ENCODE peak calls at places on chromosomes 2 and 18, in five cellular contexts. H is heart left ventricle, A is endothelial cell of umbilical vein, Q is spleen, I is tibial nerve. Z is an unnamed sample.

GRCh38 chr2:105746177-105747080 is 1.7 kb downstream of the NCK2 start:
- DNase-seq in H (peak), Q (peak), I (peak), A (no peak), Z (peak)

GRCh38 chr2:25966531-25967265 is 15.6 kb downstream of the KIF3C start:
- DNase-seq in H (no peak), A (no peak), I (no peak), Q (no peak), Z (no peak)

GRCh38 chr2:42488297-42488696 is 5.5 kb downstream of the KCNG3 start:
- DNase-seq in H (no peak), I (no peak), Q (no peak), A (no peak), Z (no peak)

GRCh38 chr2:84459944-84460429 is 907 bp upstream of the SUCLG1 start:
- DNase-seq in A (no peak), I (no peak), H (no peak), Q (no peak), Z (no peak)

GRCh38 chr2:240184656-240185055 is 44.2 kb upstream of the OTOS start:
- DNase-seq in A (no peak), I (no peak), Q (peak), H (no peak), Z (no peak)

GRCh38 chr18:8673276-8674209 is 31.8 kb upstream of the MTCL1 start:
- DNase-seq in A (no peak), I (no peak), H (no peak), Q (no peak), Z (no peak)

GRCh38 chr18:39675358-39675757 is 2109.8 kb upstream of the CELF4 start:
- DNase-seq in Q (no peak), H (no peak), A (no peak), I (no peak), Z (no peak)

GRCh38 chr2:229243880-229244560 is 27.1 kb downstream of the PID1 start:
- DNase-seq in A (no peak), H (no peak), Q (no peak), I (no peak), Z (no peak)

GRCh38 chr2:229445013-229445412 is 173.9 kb upstream of the PID1 start:
- DNase-seq in I (peak), Q (no peak), A (peak), H (peak), Z (peak)

GRCh38 chr18:45588284-45588683 is 27.0 kb upstream of the SLC14A2 start:
- DNase-seq in A (no peak), H (no peak), Q (no peak), I (no peak), Z (no peak)

GRCh38 chr2:191202209-191202721 is 42.9 kb upstream of the MYO1B start:
- DNase-seq in Q (no peak), I (no peak), H (no peak), A (no peak), Z (no peak)

GRCh38 chr2:46377287-46377605 is 80.0 kb downstream of the EPAS1 start:
- DNase-seq in Q (no peak), I (no peak), A (no peak), H (peak), Z (no peak)

GRCh38 chr2:136034629-136035028 is 49.2 kb upstream of the DARS1 start:
- DNase-seq in A (no peak), H (no peak), Q (no peak), I (no peak), Z (no peak)

GRCh38 chr18:21513292-21513691 is 87.2 kb downstream of the ESCO1 start:
- DNase-seq in H (no peak), I (no peak), Q (no peak), A (no peak), Z (no peak)

GRCh38 chr2:69100220-69100723 is 87.3 kb downstream of the ANTXR1 start:
- DNase-seq in A (no peak), I (no peak), H (peak), Q (no peak), Z (peak)

GRCh38 chr2:10482979-10483378 is 34.9 kb upstream of the ODC1 start:
- DNase-seq in Q (no peak), A (no peak), H (no peak), I (no peak), Z (no peak)

GRCh38 chr2:133581027-133581760 is 12.9 kb upstream of the NCKAP5 start:
- DNase-seq in H (no peak), I (no peak), Q (no peak), A (peak), Z (no peak)

GRCh38 chr18:56575819-56576663 is 62.4 kb downstream of the TXNL1 start:
- DNase-seq in Q (no peak), H (no peak), A (peak), I (no peak), Z (no peak)

GRCh38 chr2:66929632-66930385 is 467.3 kb upstream of the ETAA1 start:
- DNase-seq in H (peak), Q (peak), I (no peak), A (peak), Z (peak)

GRCh38 chr18:5630057-5630765 is 86.4 kb upstream of the EPB41L3 start:
- DNase-seq in I (peak), H (peak), A (peak), Q (peak), Z (peak)

GRCh38 chr18:34837769-34838194 is 127.7 kb downstream of the DTNA start:
- DNase-seq in H (peak), I (no peak), A (no peak), Q (no peak), Z (no peak)

GRCh38 chr18:59056706-59057492 is 82.8 kb upstream of the SEC11C start:
- DNase-seq in H (peak), A (peak), I (peak), Q (peak), Z (no peak)

GRCh38 chr18:37532917-37533316 is 32.7 kb downstream of the CELF4 start:
- DNase-seq in A (no peak), Q (no peak), H (no peak), I (no peak), Z (no peak)

GRCh38 chr2:108632748-108633147 is 86.5 kb upstream of the RANBP2 start:
- DNase-seq in Q (no peak), H (no peak), A (no peak), I (no peak), Z (no peak)

GRCh38 chr18:75350440-75350839 is 77.1 kb downstream of the SMIM21 start:
- DNase-seq in Q (no peak), I (no peak), A (no peak), H (no peak), Z (no peak)

GRCh38 chr2:225120175-225120574 is 77.9 kb upstream of the DOCK10 start:
- DNase-seq in A (no peak), Q (no peak), I (no peak), H (no peak), Z (no peak)

GRCh38 chr2:113762377-113763118 is 6.1 kb upstream of the SLC35F5 start:
- DNase-seq in A (peak), H (no peak), I (no peak), Q (no peak), Z (no peak)

GRCh38 chr2:200673191-200673590 is 87.4 kb downstream of the AOX1 start:
- DNase-seq in Q (no peak), I (no peak), H (no peak), A (no peak), Z (no peak)

GRCh38 chr2:182173944-182174622 is 188.4 kb downstream of the PPP1R1C start:
- DNase-seq in A (no peak), Q (no peak), I (no peak), H (no peak), Z (no peak)

GRCh38 chr2:234981197-234982095 is 29.6 kb downstream of the SH3BP4 start:
- DNase-seq in A (peak), Q (no peak), I (peak), H (peak), Z (peak)
- TF ChIP-seq POLR2A in A (peak), Q (no peak), I (no peak), H (no peak), Z (no peak)

GRCh38 chr2:17540813-17541513 is 467 bp downstream of the VSNL1 start:
- DNase-seq in H (no peak), A (peak), I (no peak), Q (no peak), Z (no peak)

GRCh38 chr2:17539993-17540812 is at the start of gene VSNL1:
- DNase-seq in A (peak), H (peak), Q (peak), I (peak), Z (peak)

GRCh38 chr2:17538022-17538843 is 2.3 kb upstream of the VSNL1 start:
- DNase-seq in Q (no peak), H (peak), A (peak), I (no peak), Z (no peak)

GRCh38 chr2:17538844-17539554 is 1.5 kb upstream of the VSNL1 start:
- DNase-seq in A (peak), I (no peak), Q (no peak), H (peak), Z (peak)

DNA sequence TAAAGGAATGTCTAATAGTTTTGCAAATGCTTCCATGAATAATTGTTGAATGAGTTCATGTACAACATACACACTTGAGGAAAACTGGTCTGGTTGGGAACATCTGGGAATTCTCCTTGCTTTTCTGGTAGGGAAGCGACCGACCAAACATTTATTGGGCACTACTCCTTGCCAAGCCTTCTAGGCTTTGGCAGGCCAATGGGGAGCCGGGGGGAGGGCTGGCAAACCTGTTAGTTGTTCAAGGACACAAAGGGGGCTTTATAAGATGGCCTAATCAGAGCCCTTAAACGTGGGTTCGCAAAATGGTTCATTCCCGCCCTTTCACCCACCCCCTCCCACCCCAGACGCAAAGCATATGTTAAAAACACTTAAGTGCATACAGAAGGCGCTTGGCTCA is 902 bp upstream of the VSNL1 start:
- DNase-seq in Q (no peak), H (peak), I (no peak), A (no peak), Z (no peak)
- H3K4me3 ChIP-seq in Q (peak), H (peak), I (peak), A (no peak), Z (no peak)

GRCh38 chr2:1848599-1848995 is 104.3 kb upstream of the PXDN start:
- DNase-seq in Q (no peak), I (no peak), H (no peak), A (no peak), Z (no peak)

GRCh38 chr2:1847846-1848598 is 103.7 kb upstream of the PXDN start:
- DNase-seq in A (no peak), Q (no peak), I (no peak), H (no peak), Z (no peak)

GRCh38 chr2:1849450-1849849 is 105.1 kb upstream of the PXDN start:
- DNase-seq in A (no peak), H (no peak), Q (no peak), I (no peak), Z (no peak)

GRCh38 chr2:1843646-1844045 is 99.3 kb upstream of the PXDN start:
- DNase-seq in I (no peak), Q (no peak), H (no peak), A (no peak), Z (no peak)

GRCh38 chr2:1846046-1847015 is 102.0 kb upstream of the PXDN start:
- DNase-seq in Q (no peak), A (no peak), I (no peak), H (no peak), Z (no peak)
- TF ChIP-seq CTCF in Q (no peak), A (no peak), I (no peak), H (no peak), Z (no peak)

GRCh38 chr2:85595378-85596232 is at the start of gene RNF181:
- DNase-seq in H (peak), Q (peak), I (peak), A (peak), Z (peak)
- TF ChIP-seq POLR2A in H (peak), Q (peak), I (peak), A (peak), Z (no peak)

GRCh38 chr2:230721712-230722111 is 9.1 kb downstream of the CAB39 start:
- DNase-seq in A (no peak), I (no peak), H (no peak), Q (no peak), Z (no peak)
- H3K4me3 ChIP-seq in A (no peak), I (no peak), H (no peak), Q (no peak), Z (no peak)

GRCh38 chr18:67596003-67596402 is 79.5 kb upstream of the DSEL start:
- DNase-seq in I (no peak), H (no peak), Q (no peak), A (no peak), Z (no peak)

GRCh38 chr18:67586101-67586500 is 69.6 kb upstream of the DSEL start:
- DNase-seq in I (no peak), H (no peak), Q (no peak), A (no peak), Z (no peak)

GRCh38 chr18:67589325-67589724 is 72.8 kb upstream of the DSEL start:
- DNase-seq in Q (no peak), A (peak), H (no peak), I (no peak), Z (no peak)

GRCh38 chr18:67590571-67591141 is 74.1 kb upstream of the DSEL start:
- DNase-seq in I (no peak), A (peak), H (no peak), Q (no peak), Z (no peak)
- TF ChIP-seq CTCF in I (no peak), A (no peak), H (peak), Q (no peak), Z (no peak)

DNA sequence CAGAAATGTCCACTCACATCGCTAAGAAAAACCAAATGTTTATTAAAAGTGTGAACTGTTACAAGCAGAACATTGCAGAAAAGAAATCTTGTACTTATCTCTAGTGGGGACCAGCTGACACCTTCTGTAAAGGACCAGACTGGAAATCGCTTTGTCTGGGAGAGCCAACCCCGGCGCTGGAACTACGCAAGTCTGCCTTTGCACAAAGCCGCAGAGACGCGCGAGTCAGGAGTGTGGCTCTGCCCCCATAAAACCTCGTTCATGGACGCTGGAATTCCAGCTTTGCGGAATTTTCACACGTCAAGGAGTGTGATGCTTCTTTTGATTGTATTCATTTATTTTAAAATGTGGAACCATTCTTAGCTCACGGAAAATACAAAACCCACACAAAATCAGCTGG is 141.9 kb upstream of the SALL3 start:
- DNase-seq in Q (no peak), A (no peak), H (no peak), I (no peak), Z (no peak)
- TF ChIP-seq POLR2A in Q (no peak), A (no peak), H (no peak), I (no peak), Z (no peak)

DNA sequence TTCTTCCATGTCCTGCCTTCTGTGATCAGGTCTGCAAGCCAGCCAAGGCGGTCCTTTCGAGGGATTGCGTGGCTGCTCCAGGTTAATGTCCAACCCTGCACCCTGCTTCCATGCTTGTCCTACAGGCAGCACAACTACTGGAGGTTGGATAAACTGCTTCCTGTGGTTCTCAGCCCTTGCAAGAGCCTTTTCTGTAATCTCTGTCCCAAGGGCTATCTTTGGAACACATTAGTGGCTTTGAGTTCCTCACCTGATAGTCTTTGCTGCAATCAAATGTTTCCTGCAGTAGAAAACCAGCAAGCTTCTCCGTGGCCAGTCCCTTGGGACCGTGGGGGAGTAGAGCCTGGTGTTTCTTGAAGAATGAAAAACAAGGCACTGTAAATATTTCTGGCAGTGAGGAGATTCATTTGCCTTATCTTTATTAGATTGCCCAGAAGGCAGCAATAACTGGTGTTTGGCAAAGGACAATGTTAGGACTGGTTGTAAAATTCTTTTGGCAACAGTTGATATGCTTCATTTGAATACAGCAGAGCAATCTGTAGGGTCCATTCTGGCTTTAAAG is 214.4 kb downstream of the FHOD3 start:
- DNase-seq in A (no peak), Q (no peak), H (no peak), I (no peak), Z (no peak)
- H3K4me3 ChIP-seq in A (no peak), Q (no peak), H (no peak), I (no peak), Z (no peak)

GRCh38 chr2:210337159-210337558 is 22.2 kb upstream of the MYL1 start:
- DNase-seq in A (no peak), I (no peak), Q (no peak), H (no peak), Z (no peak)
- TF ChIP-seq CTCF in A (no peak), I (no peak), Q (no peak), H (no peak), Z (no peak)